ENCODE peak calls at places on chromosomes 16 and 17, in six cellular contexts. Z is AML-193, F is germinal center, K is hippocampal formation, B is IMR-90, N is HTR-8/SVneo. J is an unnamed sample.

GRCh38 chr16:89371386-89371785 is 119.0 kb downstream of the ANKRD11 start:
- DNase-seq in Z (no peak), F (no peak), K (no peak), B (no peak), N (no peak), J (no peak)

GRCh38 chr16:23072769-23073549 is 76.3 kb downstream of the USP31 start:
- DNase-seq in Z (no peak), F (no peak), K (no peak), B (peak), N (no peak), J (no peak)

GRCh38 chr16:14549789-14550153 is 80.3 kb downstream of the PARN start:
- DNase-seq in Z (no peak), F (no peak), K (no peak), B (no peak), N (no peak), J (no peak)

GRCh38 chr17:67902531-67903231 is 77.4 kb downstream of the BPTF start:
- DNase-seq in Z (no peak), F (no peak), K (no peak), B (no peak), N (no peak), J (no peak)

GRCh38 chr16:54939537-54940278 is 9.0 kb downstream of the IRX5 start:
- DNase-seq in Z (no peak), F (no peak), K (no peak), B (no peak), N (no peak), J (no peak)

GRCh38 chr17:32281011-32281451 is 15.4 kb downstream of the RHBDL3 start:
- DNase-seq in Z (no peak), F (no peak), K (no peak), B (no peak), N (no peak), J (no peak)

GRCh38 chr17:82020874-82021727 is 1.6 kb downstream of the CENPX start:
- DNase-seq in Z (peak), F (peak), K (peak), B (peak), N (peak), J (peak)

GRCh38 chr16:83768976-83769375 is 38.8 kb upstream of the HSBP1 start:
- DNase-seq in Z (no peak), F (no peak), K (no peak), B (no peak), N (no peak), J (peak)

GRCh38 chr16:1914759-1915387 is 3.3 kb downstream of the HS3ST6 start:
- DNase-seq in Z (no peak), F (no peak), K (no peak), B (no peak), N (no peak), J (no peak)

GRCh38 chr16:73028721-73029361 is 19.1 kb downstream of the ZFHX3 start:
- DNase-seq in Z (no peak), F (no peak), K (no peak), B (no peak), N (no peak), J (no peak)

GRCh38 chr16:54070944-54071343 is 215.6 kb downstream of the IRX3 start:
- DNase-seq in Z (no peak), F (peak), K (no peak), B (no peak), N (no peak), J (peak)

GRCh38 chr16:85999778-86000177 is 100.8 kb downstream of the IRF8 start:
- DNase-seq in Z (no peak), F (no peak), K (no peak), B (no peak), N (no peak), J (no peak)

GRCh38 chr16:73781297-73781696 is 515.3 kb upstream of the PSMD7 start:
- DNase-seq in Z (no peak), F (no peak), K (no peak), B (no peak), N (no peak), J (no peak)

GRCh38 chr17:59007995-59008394 is 98.7 kb downstream of the TRIM37 start:
- DNase-seq in Z (no peak), F (no peak), K (no peak), B (no peak), N (no peak), J (no peak)

GRCh38 chr17:45060382-45060823 is 714 bp upstream of the NMT1 start:
- DNase-seq in Z (no peak), F (no peak), K (no peak), B (no peak), N (no peak), J (no peak)

GRCh38 chr16:19860146-19861030 is 24.3 kb downstream of the GPRC5B start:
- DNase-seq in Z (no peak), F (no peak), K (no peak), B (peak), N (no peak), J (no peak)

GRCh38 chr16:35525979-35526590 is 2066.7 kb downstream of the TP53TG3F start:
- DNase-seq in Z (no peak), F (no peak), K (no peak), B (no peak), N (no peak), J (no peak)

GRCh38 chr17:41801374-41802062 is 10.2 kb downstream of the P3H4 start:
- DNase-seq in Z (peak), F (peak), K (peak), B (peak), N (peak), J (peak)

GRCh38 chr17:77995146-77995852 is 36.8 kb downstream of the TNRC6C start:
- DNase-seq in Z (no peak), F (no peak), K (no peak), B (no peak), N (no peak), J (no peak)

GRCh38 chr17:82458885-82459424 is 414 bp downstream of the NARF start:
- DNase-seq in Z (peak), F (no peak), K (no peak), B (peak), N (peak), J (peak)

GRCh38 chr17:17180141-17180603 is 26.0 kb downstream of the PLD6 start:
- DNase-seq in Z (no peak), F (no peak), K (no peak), B (no peak), N (no peak), J (no peak)

GRCh38 chr17:48612456-48612853 is 1.6 kb upstream of the HOXB7 start:
- DNase-seq in Z (no peak), F (no peak), K (no peak), B (peak), N (no peak), J (no peak)

GRCh38 chr16:81174644-81175324 is 63.7 kb upstream of the BCO1 start:
- DNase-seq in Z (no peak), F (no peak), K (no peak), B (peak), N (peak), J (no peak)

GRCh38 chr17:43367588-43368242 is 31.1 kb upstream of the ARL4D start:
- DNase-seq in Z (peak), F (no peak), K (no peak), B (peak), N (peak), J (peak)

GRCh38 chr17:1216209-1216937 is 36.6 kb upstream of the ABR start:
- DNase-seq in Z (no peak), F (peak), K (no peak), B (no peak), N (no peak), J (no peak)

GRCh38 chr17:27581016-27581415 is 50.0 kb upstream of the LGALS9 start:
- DNase-seq in Z (no peak), F (no peak), K (no peak), B (no peak), N (no peak), J (no peak)

GRCh38 chr17:20200016-20200788 is 191.0 kb downstream of the SPECC1 start:
- DNase-seq in Z (no peak), F (no peak), K (no peak), B (peak), N (no peak), J (peak)

GRCh38 chr17:78793415-78793814 is 11.3 kb upstream of the CYTH1 start:
- DNase-seq in Z (no peak), F (no peak), K (no peak), B (no peak), N (no peak), J (no peak)

GRCh38 chr17:30554839-30555751 is 77.9 kb downstream of the GOSR1 start:
- DNase-seq in Z (peak), F (no peak), K (no peak), B (peak), N (no peak), J (peak)

GRCh38 chr17:80742091-80742490 is 197.5 kb downstream of the RPTOR start:
- DNase-seq in Z (no peak), F (no peak), K (no peak), B (no peak), N (no peak), J (no peak)

GRCh38 chr17:55814377-55814776 is 63.5 kb downstream of the PCTP start:
- DNase-seq in Z (no peak), F (no peak), K (no peak), B (no peak), N (no peak), J (no peak)

GRCh38 chr17:82942166-82943130 is 102.6 kb upstream of the ZNF750 start:
- DNase-seq in Z (no peak), F (no peak), K (no peak), B (no peak), N (no peak), J (no peak)

GRCh38 chr16:17283022-17283421 is 187.7 kb downstream of the XYLT1 start:
- DNase-seq in Z (no peak), F (no peak), K (no peak), B (no peak), N (no peak), J (no peak)